ENCODE peak calls at places on chromosomes 1 and 21, in eight cellular contexts. G is ecto neural progenitor cell; O is fibroblast of the aortic adventitia; A is NCI-H82; B is HT-29; I is EH; F is stimulated activated CD4-positive, alpha-beta T cell treated with anti-CD3 and anti-CD28 coated beads, Interleukin-12 subunit alpha, Interleukin-12 subunit beta, amount 100 ng/mL, for 4 hours; R is iPS DF 19.7. Z is an unnamed sample.

GRCh38 chr1:29760165-29760564 is 523.8 kb downstream of the PTPRU start:
- DNase-seq in A (no peak), B (no peak), G (no peak), I (no peak), R (no peak), F (no peak), O (no peak), Z (no peak)

GRCh38 chr1:86370627-86371026 is 25.5 kb downstream of the ODF2L start:
- DNase-seq in R (no peak), I (peak; percentile 67), F (no peak), G (no peak), O (peak; percentile 20), B (no peak), A (no peak), Z (no peak)

GRCh38 chr1:109282497-109282951 is 421 bp downstream of the PSRC1 start:
- DNase-seq in O (no peak), I (no peak), R (no peak), F (no peak), B (peak; percentile 24), G (no peak), A (no peak), Z (no peak)

GRCh38 chr1:84020151-84020550 is 21.2 kb upstream of the TTLL7 start:
- DNase-seq in A (no peak), G (no peak), I (no peak), R (no peak), B (peak; percentile 37), F (no peak), O (no peak), Z (no peak)

GRCh38 chr1:83511327-83511726 is 487.6 kb downstream of the TTLL7 start:
- DNase-seq in O (peak; percentile 18), I (peak; percentile 55), R (no peak), F (no peak), B (no peak), A (no peak), G (no peak), Z (no peak)

GRCh38 chr21:33197546-33197945 is 32.2 kb upstream of the IFNAR2 start:
- DNase-seq in B (no peak), R (no peak), G (no peak), O (peak; percentile 14), I (no peak), F (no peak), A (no peak), Z (no peak)

GRCh38 chr1:219085988-219086387 is 87.7 kb upstream of the LYPLAL1 start:
- DNase-seq in R (no peak), B (no peak), A (no peak), I (peak; percentile 74), G (no peak), F (no peak), O (peak; percentile 62), Z (no peak)

GRCh38 chr1:217721692-217722091 is 90.5 kb downstream of the SPATA17 start:
- DNase-seq in O (no peak), I (no peak), B (no peak), R (no peak), G (no peak), A (no peak), F (no peak), Z (no peak)

GRCh38 chr21:41802185-41802584 is 35.3 kb upstream of the RIPK4 start:
- DNase-seq in B (no peak), A (no peak), I (no peak), G (no peak), R (no peak), O (no peak), F (no peak), Z (no peak)

GRCh38 chr1:70459502-70460225 is 48.6 kb downstream of the CTH start:
- DNase-seq in A (peak; percentile 20), O (peak; percentile 52), I (peak; percentile 64), B (no peak), G (no peak), R (no peak), F (no peak), Z (no peak)

GRCh38 chr1:212692774-212693644 is 6.6 kb downstream of the BATF3 start:
- DNase-seq in F (no peak), R (no peak), O (peak; percentile 56), A (no peak), I (peak; percentile 48), B (no peak), G (no peak), Z (no peak)

GRCh38 chr1:218874313-218874712 is 299.4 kb upstream of the LYPLAL1 start:
- DNase-seq in O (peak; percentile 91), F (no peak), I (peak; percentile 44), R (no peak), B (peak; percentile 65), A (no peak), G (no peak), Z (no peak)

GRCh38 chr1:244370060-244370637 is 81.6 kb downstream of the ADSS2 start:
- DNase-seq in O (no peak), I (no peak), G (no peak), A (no peak), F (no peak), B (no peak), R (no peak), Z (no peak)

GRCh38 chr1:44636711-44637589 is 37.3 kb downstream of the TMEM53 start:
- DNase-seq in R (no peak), A (peak; percentile 97), O (no peak), G (no peak), I (peak; percentile 33), B (no peak), F (no peak), Z (no peak)

GRCh38 chr1:31669786-31670582 is 25.3 kb upstream of the PEF1 start:
- DNase-seq in F (no peak), O (peak; percentile 53), B (peak; percentile 93), A (peak; percentile 84), G (no peak), R (no peak), I (peak; percentile 17), Z (peak; percentile 16)

GRCh38 chr1:156499703-156500577 is 635 bp downstream of the MEF2D start:
- DNase-seq in A (peak; percentile 81), R (no peak), B (peak; percentile 17), I (peak; percentile 40), F (peak; percentile 39), O (no peak), G (no peak), Z (peak; percentile 49)

GRCh38 chr21:32190491-32191144 is 88.2 kb downstream of the MIS18A start:
- DNase-seq in R (no peak), A (peak; percentile 30), I (no peak), B (no peak), G (peak; percentile 5), O (no peak), F (no peak), Z (peak; percentile 41)

GRCh38 chr1:107529511-107530149 is 388.8 kb downstream of the NTNG1 start:
- DNase-seq in G (peak; percentile 46), I (peak; percentile 30), R (peak; percentile 28), O (peak; percentile 61), A (peak; percentile 95), F (no peak), B (peak; percentile 63), Z (peak; percentile 74)

GRCh38 chr1:21626921-21627339 is 42.2 kb downstream of the RAP1GAP start:
- DNase-seq in I (peak; percentile 8), F (no peak), A (no peak), B (peak; percentile 56), G (no peak), O (no peak), R (no peak), Z (no peak)

GRCh38 chr1:224454337-224455055 is 19.9 kb upstream of the WDR26 start:
- DNase-seq in R (no peak), O (no peak), F (no peak), G (no peak), A (no peak), B (peak; percentile 85), I (no peak), Z (no peak)

GRCh38 chr1:52669696-52670095 is 28.5 kb downstream of the COA7 start:
- DNase-seq in B (no peak), F (no peak), I (peak; percentile 84), A (no peak), R (no peak), G (no peak), O (peak; percentile 43), Z (no peak)

GRCh38 chr1:75615664-75616435 is 4.9 kb upstream of the SLC44A5 start:
- DNase-seq in I (peak; percentile 45), G (peak; percentile 73), B (no peak), R (no peak), A (peak; percentile 72), F (peak; percentile 4), O (peak; percentile 19), Z (no peak)

GRCh38 chr1:216303690-216304089 is 119.6 kb downstream of the USH2A start:
- DNase-seq in G (no peak), R (no peak), O (no peak), B (no peak), F (no peak), I (no peak), A (no peak), Z (no peak)

GRCh38 chr21:36186506-36187399 is 30.1 kb downstream of the DOP1B start:
- DNase-seq in G (no peak), B (no peak), A (no peak), R (no peak), O (no peak), I (no peak), F (no peak), Z (no peak)

GRCh38 chr1:84715620-84716019 is 25.4 kb upstream of the SSX2IP start:
- DNase-seq in R (no peak), F (no peak), G (no peak), O (no peak), I (no peak), A (peak; percentile 100), B (no peak), Z (no peak)

GRCh38 chr1:18723206-18723605 is 92.6 kb downstream of the PAX7 start:
- DNase-seq in I (no peak), G (no peak), R (no peak), O (no peak), F (no peak), B (no peak), A (no peak), Z (no peak)

GRCh38 chr1:19643602-19644419 is at the start of gene NBL1:
- DNase-seq in F (peak; percentile 68), G (no peak), I (peak; percentile 67), B (peak; percentile 31), O (peak; percentile 64), A (peak; percentile 74), R (no peak), Z (no peak)

GRCh38 chr1:18556364-18556763 is 74.3 kb upstream of the PAX7 start:
- DNase-seq in G (no peak), A (peak; percentile 58), O (peak; percentile 12), B (peak; percentile 60), R (no peak), I (peak; percentile 26), F (no peak), Z (peak; percentile 44)

GRCh38 chr1:225849905-225850304 is 32.3 kb downstream of the TMEM63A start:
- DNase-seq in A (peak; percentile 25), F (no peak), O (no peak), G (no peak), I (no peak), R (no peak), B (no peak), Z (peak; percentile 36)

GRCh38 chr1:45554198-45554597 is 3.6 kb downstream of the AKR1A1 start:
- DNase-seq in B (no peak), I (no peak), F (no peak), R (no peak), A (no peak), G (no peak), O (no peak), Z (no peak)

GRCh38 chr1:186763107-186763506 is 65.6 kb upstream of the PLA2G4A start:
- DNase-seq in G (no peak), I (peak; percentile 66), B (no peak), O (peak; percentile 76), R (no peak), A (no peak), F (no peak), Z (no peak)

GRCh38 chr1:63759778-63760177 is 14.0 kb upstream of the ROR1 start:
- DNase-seq in B (no peak), I (no peak), O (no peak), F (no peak), A (no peak), R (no peak), G (no peak), Z (no peak)

GRCh38 chr1:162656266-162656665 is 24.0 kb downstream of the DDR2 start:
- DNase-seq in I (peak; percentile 46), B (no peak), A (no peak), O (no peak), F (no peak), G (no peak), R (no peak), Z (no peak)

GRCh38 chr1:43306688-43307457 is 6.1 kb downstream of the TIE1 start:
- DNase-seq in G (no peak), I (no peak), B (no peak), R (no peak), A (no peak), O (no peak), F (no peak), Z (no peak)

Z was measured in OCI-LY7.